ENCODE peak calls at places on chromosomes 11 and 22, in eight cellular contexts. One of them, this sample, is unnamed.

GRCh38 chr11:62427630-62428233 is 8.9 kb downstream of the SCGB1A1 start:
- DNase-seq in MM.1S: no peak
- DNase-seq in K562: no peak
- DNase-seq in DND-41: no peak
- DNase-seq in astrocyte: peak
- DNase-seq in GM23338: no peak
- DNase-seq in hepatocyte: no peak
- DNase-seq in neural progenitor cell: no peak
- DNase-seq in this sample: peak

GRCh38 chr11:266676-267439 is 11.3 kb upstream of the NLRP6 start:
- DNase-seq in MM.1S: peak
- DNase-seq in K562: peak
- DNase-seq in DND-41: no peak
- DNase-seq in astrocyte: no peak
- DNase-seq in GM23338: peak
- DNase-seq in hepatocyte: no peak
- DNase-seq in neural progenitor cell: no peak
- DNase-seq in this sample: peak

GRCh38 chr22:37562049-37562784 is 1.9 kb downstream of the CDC42EP1 start:
- DNase-seq in MM.1S: no peak
- DNase-seq in K562: no peak
- DNase-seq in DND-41: no peak
- DNase-seq in astrocyte: no peak
- DNase-seq in GM23338: no peak
- DNase-seq in hepatocyte: no peak
- DNase-seq in neural progenitor cell: no peak
- DNase-seq in this sample: no peak

GRCh38 chr11:73379189-73379880 is 3.1 kb downstream of the RELT start:
- DNase-seq in MM.1S: no peak
- DNase-seq in K562: peak
- DNase-seq in DND-41: no peak
- DNase-seq in astrocyte: no peak
- DNase-seq in GM23338: no peak
- DNase-seq in hepatocyte: no peak
- DNase-seq in neural progenitor cell: no peak
- DNase-seq in this sample: no peak

GRCh38 chr11:95337175-95337957 is 106.4 kb upstream of the SESN3 start:
- DNase-seq in MM.1S: peak
- DNase-seq in K562: no peak
- DNase-seq in DND-41: peak
- DNase-seq in astrocyte: peak
- DNase-seq in GM23338: peak
- DNase-seq in hepatocyte: peak
- DNase-seq in neural progenitor cell: peak
- DNase-seq in this sample: peak

GRCh38 chr11:64067257-64067993 is 31.7 kb downstream of the FLRT1 start:
- DNase-seq in MM.1S: no peak
- DNase-seq in K562: peak
- DNase-seq in DND-41: no peak
- DNase-seq in astrocyte: no peak
- DNase-seq in GM23338: no peak
- DNase-seq in hepatocyte: no peak
- DNase-seq in neural progenitor cell: no peak
- DNase-seq in this sample: no peak

GRCh38 chr11:91081440-91082088 is 858.7 kb upstream of the CHORDC1 start:
- DNase-seq in MM.1S: no peak
- DNase-seq in K562: no peak
- DNase-seq in DND-41: no peak
- DNase-seq in astrocyte: peak
- DNase-seq in GM23338: no peak
- DNase-seq in hepatocyte: peak
- DNase-seq in neural progenitor cell: no peak
- DNase-seq in this sample: peak

GRCh38 chr11:2525941-2526807 is 81.4 kb downstream of the KCNQ1 start:
- DNase-seq in MM.1S: no peak
- DNase-seq in K562: no peak
- DNase-seq in DND-41: no peak
- DNase-seq in astrocyte: no peak
- DNase-seq in GM23338: no peak
- DNase-seq in hepatocyte: no peak
- DNase-seq in neural progenitor cell: no peak
- DNase-seq in this sample: no peak

GRCh38 chr11:100800202-100800601 is 113.1 kb downstream of the ARHGAP42 start:
- DNase-seq in MM.1S: no peak
- DNase-seq in K562: no peak
- DNase-seq in DND-41: no peak
- DNase-seq in astrocyte: no peak
- DNase-seq in GM23338: no peak
- DNase-seq in hepatocyte: no peak
- DNase-seq in neural progenitor cell: no peak
- DNase-seq in this sample: no peak

GRCh38 chr11:6742260-6742659 is 29.5 kb downstream of the OR2AG2 start:
- DNase-seq in MM.1S: no peak
- DNase-seq in K562: no peak
- DNase-seq in DND-41: no peak
- DNase-seq in astrocyte: no peak
- DNase-seq in GM23338: no peak
- DNase-seq in hepatocyte: no peak
- DNase-seq in neural progenitor cell: no peak
- DNase-seq in this sample: no peak

GRCh38 chr11:126317681-126318641 is 14.1 kb downstream of the DCPS start:
- DNase-seq in MM.1S: peak
- DNase-seq in K562: no peak
- DNase-seq in DND-41: peak
- DNase-seq in astrocyte: peak
- DNase-seq in GM23338: no peak
- DNase-seq in hepatocyte: peak
- DNase-seq in neural progenitor cell: no peak
- DNase-seq in this sample: peak

DNA sequence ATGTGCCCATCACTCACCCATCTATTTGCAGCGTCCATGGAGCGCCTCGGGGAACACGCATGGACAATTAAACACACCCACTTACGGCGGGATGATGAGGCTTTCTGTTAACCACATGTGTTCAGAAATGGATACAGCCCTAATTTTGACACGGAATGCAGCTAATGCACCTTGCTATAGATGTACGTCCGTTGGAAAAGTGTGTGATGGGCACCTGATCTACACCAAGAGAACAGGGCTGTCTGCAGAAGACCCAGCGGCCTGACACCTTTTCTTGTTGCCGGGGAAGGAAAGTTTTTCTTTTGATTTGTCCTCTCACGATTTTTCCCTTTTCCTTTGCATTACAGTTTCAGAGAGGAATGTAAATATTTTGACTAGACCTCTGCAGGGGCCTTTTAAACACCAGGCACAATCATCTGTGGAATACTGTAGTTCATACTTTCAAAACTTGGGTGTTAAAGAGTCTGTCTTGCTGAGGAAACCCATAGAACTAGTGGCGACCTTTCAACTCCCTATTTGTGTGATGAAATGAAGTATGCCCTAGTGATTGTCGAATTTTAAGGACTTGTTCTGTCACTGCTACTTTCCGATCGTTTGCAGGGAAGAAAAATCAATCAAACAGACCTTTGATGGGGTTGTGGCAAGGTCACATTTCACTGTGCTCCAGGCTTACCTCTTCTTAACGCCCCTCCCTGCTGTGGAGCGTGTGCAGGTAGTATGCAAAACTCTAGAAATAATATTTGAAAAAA is 16.5 kb upstream of the PAX6 start:
- DNase-seq in MM.1S: no peak
- DNase-seq in K562: no peak
- DNase-seq in DND-41: no peak
- DNase-seq in astrocyte: peak
- DNase-seq in GM23338: peak
- DNase-seq in hepatocyte: no peak
- DNase-seq in neural progenitor cell: peak
- DNase-seq in this sample: no peak
- TF ChIP-seq EZH2 in MM.1S: no peak
- TF ChIP-seq EZH2 in K562: no peak
- TF ChIP-seq EZH2 in DND-41: no peak
- TF ChIP-seq EZH2 in astrocyte: no peak
- TF ChIP-seq EZH2 in GM23338: peak
- TF ChIP-seq EZH2 in hepatocyte: peak
- TF ChIP-seq EZH2 in neural progenitor cell: no peak
- TF ChIP-seq EZH2 in this sample: no peak

GRCh38 chr22:27846910-27847309 is 45.4 kb upstream of the MN1 start:
- DNase-seq in MM.1S: no peak
- DNase-seq in K562: no peak
- DNase-seq in DND-41: no peak
- DNase-seq in astrocyte: no peak
- DNase-seq in GM23338: no peak
- DNase-seq in hepatocyte: no peak
- DNase-seq in neural progenitor cell: no peak
- DNase-seq in this sample: no peak

GRCh38 chr22:27848005-27848404 is 46.4 kb upstream of the MN1 start:
- DNase-seq in MM.1S: no peak
- DNase-seq in K562: no peak
- DNase-seq in DND-41: no peak
- DNase-seq in astrocyte: no peak
- DNase-seq in GM23338: no peak
- DNase-seq in hepatocyte: no peak
- DNase-seq in neural progenitor cell: no peak
- DNase-seq in this sample: no peak

GRCh38 chr22:27845603-27846100 is 44.1 kb upstream of the MN1 start:
- DNase-seq in MM.1S: no peak
- DNase-seq in K562: no peak
- DNase-seq in DND-41: no peak
- DNase-seq in astrocyte: no peak
- DNase-seq in GM23338: no peak
- DNase-seq in hepatocyte: no peak
- DNase-seq in neural progenitor cell: no peak
- DNase-seq in this sample: no peak

GRCh38 chr22:27844656-27845602 is 43.4 kb upstream of the MN1 start:
- DNase-seq in MM.1S: no peak
- DNase-seq in K562: no peak
- DNase-seq in DND-41: no peak
- DNase-seq in astrocyte: peak
- DNase-seq in GM23338: no peak
- DNase-seq in hepatocyte: no peak
- DNase-seq in neural progenitor cell: no peak
- DNase-seq in this sample: no peak

GRCh38 chr22:27846248-27846760 is 44.7 kb upstream of the MN1 start:
- DNase-seq in MM.1S: no peak
- DNase-seq in K562: no peak
- DNase-seq in DND-41: no peak
- DNase-seq in astrocyte: no peak
- DNase-seq in GM23338: no peak
- DNase-seq in hepatocyte: no peak
- DNase-seq in neural progenitor cell: no peak
- DNase-seq in this sample: no peak
- TF ChIP-seq EZH2 in MM.1S: no peak
- TF ChIP-seq EZH2 in K562: no peak
- TF ChIP-seq EZH2 in DND-41: no peak
- TF ChIP-seq EZH2 in astrocyte: no peak
- TF ChIP-seq EZH2 in GM23338: no peak
- TF ChIP-seq EZH2 in hepatocyte: no peak
- TF ChIP-seq EZH2 in neural progenitor cell: no peak
- TF ChIP-seq EZH2 in this sample: no peak

GRCh38 chr22:38844661-38845367 is 986 bp upstream of the NPTXR start:
- DNase-seq in MM.1S: no peak
- DNase-seq in K562: no peak
- DNase-seq in DND-41: no peak
- DNase-seq in astrocyte: peak
- DNase-seq in GM23338: no peak
- DNase-seq in hepatocyte: no peak
- DNase-seq in neural progenitor cell: no peak
- DNase-seq in this sample: no peak

GRCh38 chr22:38842512-38843200 is 1.2 kb downstream of the NPTXR start:
- DNase-seq in MM.1S: no peak
- DNase-seq in K562: peak
- DNase-seq in DND-41: no peak
- DNase-seq in astrocyte: no peak
- DNase-seq in GM23338: no peak
- DNase-seq in hepatocyte: no peak
- DNase-seq in neural progenitor cell: no peak
- DNase-seq in this sample: no peak

GRCh38 chr22:38841635-38842034 is 2.2 kb downstream of the NPTXR start:
- DNase-seq in MM.1S: no peak
- DNase-seq in K562: no peak
- DNase-seq in DND-41: no peak
- DNase-seq in astrocyte: no peak
- DNase-seq in GM23338: no peak
- DNase-seq in hepatocyte: no peak
- DNase-seq in neural progenitor cell: no peak
- DNase-seq in this sample: no peak

GRCh38 chr22:38843716-38844660 is at the start of gene NPTXR:
- DNase-seq in MM.1S: no peak
- DNase-seq in K562: peak
- DNase-seq in DND-41: peak
- DNase-seq in astrocyte: no peak
- DNase-seq in GM23338: peak
- DNase-seq in hepatocyte: peak
- DNase-seq in neural progenitor cell: peak
- DNase-seq in this sample: peak

DNA sequence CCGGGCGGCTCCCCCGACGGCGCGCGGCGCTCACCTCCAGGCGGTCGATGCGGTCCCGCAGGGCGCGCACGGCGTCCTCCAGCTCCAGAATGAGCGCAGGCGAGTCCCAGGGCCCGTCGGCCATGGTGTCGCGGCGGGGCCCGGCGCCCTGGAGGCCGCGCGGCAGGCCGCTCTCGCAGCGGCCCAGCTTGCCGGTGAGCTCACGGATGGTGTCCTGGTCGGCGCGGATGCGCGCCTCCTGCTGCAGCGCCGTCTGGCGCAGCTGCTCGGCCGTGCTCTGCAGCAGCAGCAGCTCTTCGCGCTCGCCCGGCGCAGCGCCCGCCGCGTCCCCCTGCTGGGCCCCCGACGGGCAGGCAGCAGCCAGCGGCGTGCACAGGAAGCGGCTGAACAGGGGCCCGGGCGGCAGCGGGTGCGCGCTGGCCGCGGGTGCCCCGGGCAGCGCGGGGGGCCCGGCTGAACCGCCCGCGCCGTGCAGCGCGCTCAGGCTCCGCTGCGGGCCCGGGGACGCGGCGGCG is 570 bp downstream of the NPTXR start:
- DNase-seq in MM.1S: no peak
- DNase-seq in K562: peak
- DNase-seq in DND-41: peak
- DNase-seq in astrocyte: peak
- DNase-seq in GM23338: peak
- DNase-seq in hepatocyte: peak
- DNase-seq in neural progenitor cell: peak
- DNase-seq in this sample: peak
- TF ChIP-seq EZH2 in MM.1S: no peak
- TF ChIP-seq EZH2 in K562: no peak
- TF ChIP-seq EZH2 in DND-41: no peak
- TF ChIP-seq EZH2 in astrocyte: no peak
- TF ChIP-seq EZH2 in GM23338: no peak
- TF ChIP-seq EZH2 in hepatocyte: no peak
- TF ChIP-seq EZH2 in neural progenitor cell: peak
- TF ChIP-seq EZH2 in this sample: no peak

GRCh38 chr22:24543679-24544243 is 11.2 kb downstream of the GUCD1 start:
- DNase-seq in MM.1S: no peak
- DNase-seq in K562: no peak
- DNase-seq in DND-41: no peak
- DNase-seq in astrocyte: no peak
- DNase-seq in GM23338: no peak
- DNase-seq in hepatocyte: no peak
- DNase-seq in neural progenitor cell: no peak
- DNase-seq in this sample: no peak
- TF ChIP-seq EZH2 in MM.1S: no peak
- TF ChIP-seq EZH2 in K562: no peak
- TF ChIP-seq EZH2 in DND-41: no peak
- TF ChIP-seq EZH2 in astrocyte: no peak
- TF ChIP-seq EZH2 in GM23338: no peak
- TF ChIP-seq EZH2 in hepatocyte: no peak
- TF ChIP-seq EZH2 in neural progenitor cell: no peak
- TF ChIP-seq EZH2 in this sample: no peak

GRCh38 chr11:75524576-75525432 is 937 bp downstream of the GDPD5 start:
- DNase-seq in MM.1S: no peak
- DNase-seq in K562: peak
- DNase-seq in DND-41: peak
- DNase-seq in astrocyte: no peak
- DNase-seq in GM23338: peak
- DNase-seq in hepatocyte: no peak
- DNase-seq in neural progenitor cell: peak
- DNase-seq in this sample: peak
- TF ChIP-seq EZH2 in MM.1S: no peak
- TF ChIP-seq EZH2 in K562: no peak
- TF ChIP-seq EZH2 in DND-41: peak
- TF ChIP-seq EZH2 in astrocyte: peak
- TF ChIP-seq EZH2 in GM23338: peak
- TF ChIP-seq EZH2 in hepatocyte: no peak
- TF ChIP-seq EZH2 in neural progenitor cell: no peak
- TF ChIP-seq EZH2 in this sample: no peak

This sample was measured in GM23248.